ENCODE peak calls at places on chromosomes 2 and 18, in six cellular contexts. One of them, this sample, is unnamed.

GRCh38 chr2:222297600-222297935 is 1.2 kb downstream of the PAX3 start:
- DNase-seq in BE2C: no peak
- DNase-seq in fibroblast of lung: no peak
- DNase-seq in heart left ventricle: no peak
- DNase-seq in mammary epithelial cell: no peak
- DNase-seq in naive thymus-derived CD4-positive, alpha-beta T cell: no peak
- DNase-seq in this sample: no peak

GRCh38 chr18:26474542-26474941 is 73.8 kb downstream of the KCTD1 start:
- DNase-seq in heart left ventricle: no peak
- DNase-seq in BE2C: no peak
- DNase-seq in mammary epithelial cell: no peak
- DNase-seq in naive thymus-derived CD4-positive, alpha-beta T cell: no peak
- DNase-seq in fibroblast of lung: no peak
- DNase-seq in this sample: no peak

GRCh38 chr2:230738391-230738811 is 25.8 kb downstream of the CAB39 start:
- DNase-seq in naive thymus-derived CD4-positive, alpha-beta T cell: no peak
- DNase-seq in fibroblast of lung: peak; percentile 70
- DNase-seq in heart left ventricle: no peak
- DNase-seq in mammary epithelial cell: no peak
- DNase-seq in BE2C: no peak
- DNase-seq in this sample: no peak

GRCh38 chr2:30155889-30156658 is 9.3 kb downstream of the YPEL5 start:
- DNase-seq in naive thymus-derived CD4-positive, alpha-beta T cell: no peak
- DNase-seq in heart left ventricle: no peak
- DNase-seq in mammary epithelial cell: no peak
- DNase-seq in BE2C: no peak
- DNase-seq in fibroblast of lung: no peak
- DNase-seq in this sample: no peak

GRCh38 chr18:34261865-34262780 is 37.4 kb upstream of the NOL4 start:
- DNase-seq in heart left ventricle: no peak
- DNase-seq in mammary epithelial cell: no peak
- DNase-seq in naive thymus-derived CD4-positive, alpha-beta T cell: no peak
- DNase-seq in fibroblast of lung: no peak
- DNase-seq in BE2C: no peak
- DNase-seq in this sample: no peak

GRCh38 chr2:195532255-195532627 is 124.8 kb upstream of the SLC39A10 start:
- DNase-seq in BE2C: no peak
- DNase-seq in mammary epithelial cell: no peak
- DNase-seq in fibroblast of lung: no peak
- DNase-seq in heart left ventricle: no peak
- DNase-seq in naive thymus-derived CD4-positive, alpha-beta T cell: no peak
- DNase-seq in this sample: no peak

GRCh38 chr2:104965900-104966299 is 72.0 kb upstream of the MRPS9 start:
- DNase-seq in mammary epithelial cell: no peak
- DNase-seq in BE2C: no peak
- DNase-seq in heart left ventricle: no peak
- DNase-seq in fibroblast of lung: no peak
- DNase-seq in naive thymus-derived CD4-positive, alpha-beta T cell: no peak
- DNase-seq in this sample: no peak

GRCh38 chr18:54899500-54899899 is 59.8 kb downstream of the CCDC68 start:
- DNase-seq in naive thymus-derived CD4-positive, alpha-beta T cell: no peak
- DNase-seq in BE2C: no peak
- DNase-seq in fibroblast of lung: no peak
- DNase-seq in heart left ventricle: no peak
- DNase-seq in mammary epithelial cell: no peak
- DNase-seq in this sample: no peak

GRCh38 chr2:134599236-134599635 is 119.6 kb downstream of the TMEM163 start:
- DNase-seq in heart left ventricle: no peak
- DNase-seq in BE2C: no peak
- DNase-seq in mammary epithelial cell: no peak
- DNase-seq in fibroblast of lung: no peak
- DNase-seq in naive thymus-derived CD4-positive, alpha-beta T cell: no peak
- DNase-seq in this sample: no peak

GRCh38 chr2:134590679-134591078 is 128.1 kb downstream of the TMEM163 start:
- DNase-seq in fibroblast of lung: no peak
- DNase-seq in heart left ventricle: no peak
- DNase-seq in mammary epithelial cell: peak; percentile 37
- DNase-seq in naive thymus-derived CD4-positive, alpha-beta T cell: no peak
- DNase-seq in BE2C: no peak
- DNase-seq in this sample: no peak

GRCh38 chr2:134593500-134593899 is 125.3 kb downstream of the TMEM163 start:
- DNase-seq in BE2C: no peak
- DNase-seq in heart left ventricle: no peak
- DNase-seq in mammary epithelial cell: no peak
- DNase-seq in fibroblast of lung: no peak
- DNase-seq in naive thymus-derived CD4-positive, alpha-beta T cell: no peak
- DNase-seq in this sample: no peak

GRCh38 chr2:134592380-134592779 is 126.4 kb downstream of the TMEM163 start:
- DNase-seq in fibroblast of lung: no peak
- DNase-seq in naive thymus-derived CD4-positive, alpha-beta T cell: no peak
- DNase-seq in mammary epithelial cell: no peak
- DNase-seq in BE2C: no peak
- DNase-seq in heart left ventricle: no peak
- DNase-seq in this sample: no peak

DNA sequence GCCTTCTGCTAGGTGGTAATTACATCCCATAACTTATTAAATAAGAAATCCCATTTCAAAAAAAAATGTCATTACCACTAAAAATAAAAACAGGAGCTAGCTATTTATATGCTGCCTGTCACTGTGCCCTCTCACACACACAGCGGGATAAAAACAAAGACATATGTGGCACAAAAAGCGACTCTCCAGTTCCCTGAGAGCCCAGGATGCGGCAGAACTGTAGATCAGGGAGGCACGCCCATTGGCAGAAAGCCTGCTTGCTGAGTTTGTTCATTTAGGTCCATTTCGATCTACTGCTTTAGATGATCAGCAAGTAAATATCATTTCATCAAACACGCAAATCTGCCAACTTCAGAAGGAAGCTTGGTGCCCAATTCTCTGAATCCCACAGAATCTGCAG is 124.4 kb downstream of the TMEM163 start:
- DNase-seq in BE2C: no peak
- DNase-seq in naive thymus-derived CD4-positive, alpha-beta T cell: no peak
- DNase-seq in fibroblast of lung: no peak
- DNase-seq in heart left ventricle: no peak
- DNase-seq in mammary epithelial cell: no peak
- DNase-seq in this sample: no peak
- H3K9me3 ChIP-seq in BE2C: no peaks in the 10 kb centered on the region
- H3K9me3 ChIP-seq in naive thymus-derived CD4-positive, alpha-beta T cell: no peaks in the 10 kb centered on the region
- H3K9me3 ChIP-seq in fibroblast of lung: no peaks in the 10 kb centered on the region
- H3K9me3 ChIP-seq in heart left ventricle: peaks cover 19% of the 10 kb centered on the region
- H3K9me3 ChIP-seq in mammary epithelial cell: peaks cover 17% of the 10 kb centered on the region
- H3K9me3 ChIP-seq in this sample: peaks cover 5% of the 10 kb centered on the region

GRCh38 chr2:2567776-2568175 is 236.7 kb upstream of the MYT1L start:
- DNase-seq in heart left ventricle: no peak
- DNase-seq in BE2C: no peak
- DNase-seq in fibroblast of lung: no peak
- DNase-seq in naive thymus-derived CD4-positive, alpha-beta T cell: no peak
- DNase-seq in mammary epithelial cell: no peak
- DNase-seq in this sample: no peak
- H3K9me3 ChIP-seq in heart left ventricle: no peaks in the 10 kb centered on the region
- H3K9me3 ChIP-seq in BE2C: no peaks in the 10 kb centered on the region
- H3K9me3 ChIP-seq in fibroblast of lung: peaks cover 2% of the 10 kb centered on the region
- H3K9me3 ChIP-seq in naive thymus-derived CD4-positive, alpha-beta T cell: no peaks in the 10 kb centered on the region
- H3K9me3 ChIP-seq in mammary epithelial cell: peaks cover 36% of the 10 kb centered on the region
- H3K9me3 ChIP-seq in this sample: no peaks in the 10 kb centered on the region

DNA sequence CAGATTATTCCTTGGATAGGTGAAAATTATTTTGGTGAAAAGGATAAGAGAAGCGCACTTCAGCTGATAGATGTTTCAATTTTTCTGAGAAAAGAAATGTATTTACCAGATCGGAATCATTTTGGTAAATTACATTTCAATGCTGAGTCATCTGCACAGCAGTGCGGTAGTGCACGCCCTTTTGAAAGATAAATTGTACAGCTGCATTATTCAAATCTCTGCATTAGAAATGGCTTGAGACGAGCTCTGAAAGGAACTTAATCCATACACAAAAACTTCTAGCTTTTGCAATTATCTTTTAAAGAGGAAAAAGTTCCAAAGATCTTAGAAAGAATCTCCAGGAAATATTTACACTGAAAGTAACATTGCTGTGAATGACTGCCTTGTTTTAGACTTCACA is 161.8 kb downstream of the RND3 start:
- DNase-seq in mammary epithelial cell: no peak
- DNase-seq in heart left ventricle: no peak
- DNase-seq in BE2C: no peak
- DNase-seq in fibroblast of lung: peak; percentile 18
- DNase-seq in naive thymus-derived CD4-positive, alpha-beta T cell: no peak
- DNase-seq in this sample: no peak
- H3K9me3 ChIP-seq in mammary epithelial cell: no peaks in the 10 kb centered on the region
- H3K9me3 ChIP-seq in heart left ventricle: no peaks in the 10 kb centered on the region
- H3K9me3 ChIP-seq in BE2C: no peaks in the 10 kb centered on the region
- H3K9me3 ChIP-seq in fibroblast of lung: no peaks in the 10 kb centered on the region
- H3K9me3 ChIP-seq in naive thymus-derived CD4-positive, alpha-beta T cell: no peaks in the 10 kb centered on the region
- H3K9me3 ChIP-seq in this sample: no peaks in the 10 kb centered on the region

GRCh38 chr2:89845532-89845931 is 1154.1 kb downstream of the RPIA start:
- DNase-seq in BE2C: no peak
- DNase-seq in naive thymus-derived CD4-positive, alpha-beta T cell: no peak
- DNase-seq in heart left ventricle: no peak
- DNase-seq in fibroblast of lung: no peak
- DNase-seq in mammary epithelial cell: no peak
- DNase-seq in this sample: no peak

GRCh38 chr2:89850481-89850880 is 1159.0 kb downstream of the RPIA start:
- DNase-seq in heart left ventricle: no peak
- DNase-seq in mammary epithelial cell: no peak
- DNase-seq in fibroblast of lung: no peak
- DNase-seq in BE2C: no peak
- DNase-seq in naive thymus-derived CD4-positive, alpha-beta T cell: no peak
- DNase-seq in this sample: no peak

GRCh38 chr2:89849731-89850130 is 1158.3 kb downstream of the RPIA start:
- DNase-seq in fibroblast of lung: no peak
- DNase-seq in BE2C: no peak
- DNase-seq in mammary epithelial cell: no peak
- DNase-seq in naive thymus-derived CD4-positive, alpha-beta T cell: no peak
- DNase-seq in heart left ventricle: no peak
- DNase-seq in this sample: no peak

GRCh38 chr2:89848763-89849162 is 1157.3 kb downstream of the RPIA start:
- DNase-seq in mammary epithelial cell: no peak
- DNase-seq in naive thymus-derived CD4-positive, alpha-beta T cell: no peak
- DNase-seq in BE2C: no peak
- DNase-seq in fibroblast of lung: no peak
- DNase-seq in heart left ventricle: no peak
- DNase-seq in this sample: no peak

DNA sequence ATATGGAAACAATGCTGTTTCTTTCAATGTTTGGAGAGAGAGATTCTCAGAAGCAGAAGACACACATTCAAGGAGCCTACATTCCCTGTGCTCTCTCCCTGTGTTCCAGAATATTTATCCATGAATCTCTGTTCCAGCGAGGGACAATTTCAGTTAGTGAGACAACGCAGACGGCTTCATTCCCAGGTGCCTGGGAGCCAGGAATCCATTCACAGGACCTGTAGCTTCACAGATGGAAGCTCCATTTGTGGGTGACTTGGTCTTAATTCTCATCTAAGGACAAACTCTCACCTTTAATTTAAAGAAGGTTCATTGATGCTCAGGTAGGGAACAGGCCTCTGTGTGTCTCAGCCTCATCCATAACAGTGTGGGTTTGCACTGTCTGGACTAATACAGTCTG is 1156.6 kb downstream of the RPIA start:
- DNase-seq in mammary epithelial cell: no peak
- DNase-seq in fibroblast of lung: no peak
- DNase-seq in naive thymus-derived CD4-positive, alpha-beta T cell: no peak
- DNase-seq in BE2C: no peak
- DNase-seq in heart left ventricle: no peak
- DNase-seq in this sample: no peak
- H3K9me3 ChIP-seq in mammary epithelial cell: peaks cover 12% of the 10 kb centered on the region
- H3K9me3 ChIP-seq in fibroblast of lung: no peaks in the 10 kb centered on the region
- H3K9me3 ChIP-seq in naive thymus-derived CD4-positive, alpha-beta T cell: no peaks in the 10 kb centered on the region
- H3K9me3 ChIP-seq in BE2C: no peaks in the 10 kb centered on the region
- H3K9me3 ChIP-seq in heart left ventricle: no peaks in the 10 kb centered on the region
- H3K9me3 ChIP-seq in this sample: no peaks in the 10 kb centered on the region

GRCh38 chr2:6846540-6846939 is 19.2 kb downstream of the CMPK2 start:
- DNase-seq in BE2C: no peak
- DNase-seq in heart left ventricle: no peak
- DNase-seq in mammary epithelial cell: no peak
- DNase-seq in naive thymus-derived CD4-positive, alpha-beta T cell: no peak
- DNase-seq in fibroblast of lung: no peak
- DNase-seq in this sample: no peak

GRCh38 chr2:6845903-6846302 is 19.8 kb downstream of the CMPK2 start:
- DNase-seq in mammary epithelial cell: no peak
- DNase-seq in heart left ventricle: no peak
- DNase-seq in fibroblast of lung: no peak
- DNase-seq in naive thymus-derived CD4-positive, alpha-beta T cell: no peak
- DNase-seq in BE2C: no peak
- DNase-seq in this sample: no peak

GRCh38 chr2:6852210-6852609 is 13.5 kb downstream of the CMPK2 start:
- DNase-seq in heart left ventricle: no peak
- DNase-seq in mammary epithelial cell: no peak
- DNase-seq in BE2C: no peak
- DNase-seq in naive thymus-derived CD4-positive, alpha-beta T cell: no peak
- DNase-seq in fibroblast of lung: no peak
- DNase-seq in this sample: no peak

GRCh38 chr2:6845312-6845711 is 20.4 kb downstream of the CMPK2 start:
- DNase-seq in fibroblast of lung: peak; percentile 27
- DNase-seq in naive thymus-derived CD4-positive, alpha-beta T cell: no peak
- DNase-seq in mammary epithelial cell: no peak
- DNase-seq in heart left ventricle: no peak
- DNase-seq in BE2C: no peak
- DNase-seq in this sample: no peak

DNA sequence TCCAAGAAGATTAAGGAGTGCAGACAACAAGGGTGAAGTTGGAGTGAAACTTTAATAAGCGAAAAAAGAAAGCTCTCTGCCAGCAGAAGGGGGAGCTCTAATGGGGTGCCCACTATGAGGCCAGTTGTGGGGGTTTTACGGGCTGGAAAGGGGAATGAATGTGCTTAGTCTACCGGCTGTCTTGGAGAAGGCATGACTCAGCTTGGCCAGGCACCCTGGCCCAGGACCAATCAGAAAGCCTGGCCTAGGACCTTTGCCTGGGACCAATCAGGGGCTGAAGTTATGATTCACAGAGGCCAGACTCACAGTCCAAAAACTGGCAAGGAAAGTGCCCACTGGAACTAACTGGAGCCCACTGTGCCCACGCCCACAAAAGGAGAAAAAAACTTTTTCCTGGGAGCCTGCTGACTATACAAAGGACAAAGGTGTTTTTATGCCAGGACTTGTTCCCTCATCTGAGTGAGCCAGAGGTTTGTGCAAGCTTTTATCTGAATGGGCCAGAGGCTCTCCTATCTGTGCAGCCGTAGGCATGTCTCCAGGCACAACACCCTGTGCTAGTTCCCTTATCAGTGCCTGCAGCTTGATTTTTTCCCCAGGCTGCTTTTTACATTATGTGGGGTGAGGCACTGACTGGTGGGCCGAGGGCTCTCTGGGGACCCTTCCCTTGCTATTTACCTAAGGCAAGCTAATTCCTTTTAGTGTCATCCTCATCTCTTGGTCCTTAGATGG is 18.6 kb downstream of the CMPK2 start:
- DNase-seq in heart left ventricle: no peak
- DNase-seq in mammary epithelial cell: no peak
- DNase-seq in BE2C: peak; percentile 20
- DNase-seq in fibroblast of lung: no peak
- DNase-seq in naive thymus-derived CD4-positive, alpha-beta T cell: no peak
- DNase-seq in this sample: no peak
- H3K9me3 ChIP-seq in heart left ventricle: peaks cover 85% of the 10 kb centered on the region
- H3K9me3 ChIP-seq in mammary epithelial cell: peaks cover 37% of the 10 kb centered on the region
- H3K9me3 ChIP-seq in BE2C: peaks cover 6% of the 10 kb centered on the region
- H3K9me3 ChIP-seq in fibroblast of lung: no peaks in the 10 kb centered on the region
- H3K9me3 ChIP-seq in naive thymus-derived CD4-positive, alpha-beta T cell: peaks cover 28% of the 10 kb centered on the region
- H3K9me3 ChIP-seq in this sample: peaks cover 8% of the 10 kb centered on the region

GRCh38 chr2:79552653-79553052 is 39.8 kb downstream of the CTNNA2 start:
- DNase-seq in BE2C: no peak
- DNase-seq in naive thymus-derived CD4-positive, alpha-beta T cell: no peak
- DNase-seq in heart left ventricle: no peak
- DNase-seq in fibroblast of lung: no peak
- DNase-seq in mammary epithelial cell: no peak
- DNase-seq in this sample: no peak
- H3K9me3 ChIP-seq in BE2C: no peaks in the 10 kb centered on the region
- H3K9me3 ChIP-seq in naive thymus-derived CD4-positive, alpha-beta T cell: no peaks in the 10 kb centered on the region
- H3K9me3 ChIP-seq in heart left ventricle: peaks cover 50% of the 10 kb centered on the region
- H3K9me3 ChIP-seq in fibroblast of lung: no peaks in the 10 kb centered on the region
- H3K9me3 ChIP-seq in mammary epithelial cell: peaks cover 43% of the 10 kb centered on the region
- H3K9me3 ChIP-seq in this sample: peaks cover 35% of the 10 kb centered on the region

This sample was measured in Panc1.